ENCODE peak calls at places on chromosomes 16 and 17, in seven cellular contexts. S is IMR-90, E is H9, H is H1, T is neuronal stem cell, N is trophoblast cell, R is mesenchymal stem cell. A is an unnamed sample.

GRCh38 chr17:8124350-8125195 is 667 bp upstream of the HES7 start:
- DNase-seq in S (peak), E (no peak), T (no peak), N (peak), R (peak), H (no peak), A (peak)

GRCh38 chr16:54720259-54720658 is 210.4 kb upstream of the IRX5 start:
- DNase-seq in T (no peak), E (no peak), R (no peak), H (no peak), S (no peak), N (no peak), A (no peak)

GRCh38 chr17:1965556-1966273 is 59.4 kb downstream of the RTN4RL1 start:
- DNase-seq in T (no peak), H (no peak), E (no peak), S (no peak), R (no peak), N (peak), A (no peak)

GRCh38 chr16:14405611-14406537 is 224.2 kb downstream of the PARN start:
- DNase-seq in S (no peak), N (peak), R (no peak), H (peak), E (peak), T (peak), A (peak)

GRCh38 chr17:49695698-49696232 is 12.0 kb downstream of the SLC35B1 start:
- DNase-seq in S (no peak), R (no peak), E (no peak), H (no peak), N (no peak), T (no peak), A (no peak)

GRCh38 chr16:57863434-57864160 is 61.3 kb upstream of the KIFC3 start:
- DNase-seq in R (peak), S (peak), H (peak), T (peak), N (peak), E (peak), A (peak)

GRCh38 chr17:73293480-73293911 is 18.3 kb downstream of the CDC42EP4 start:
- DNase-seq in R (peak), H (no peak), T (no peak), E (no peak), S (peak), N (peak), A (no peak)

GRCh38 chr16:89395150-89396142 is 94.9 kb downstream of the ANKRD11 start:
- DNase-seq in T (no peak), N (peak), H (no peak), R (peak), E (no peak), S (peak), A (no peak)

GRCh38 chr17:4733073-4733531 is 1.9 kb downstream of the MED11 start:
- DNase-seq in N (peak), E (no peak), R (no peak), H (no peak), T (no peak), S (no peak), A (no peak)

GRCh38 chr16:71439531-71439930 is 2.3 kb downstream of the TLE7 start:
- DNase-seq in S (no peak), N (no peak), E (no peak), T (no peak), R (no peak), H (no peak), A (no peak)

GRCh38 chr16:3645108-3645503 is 9.4 kb upstream of the DNASE1 start:
- DNase-seq in H (no peak), N (no peak), T (no peak), S (no peak), E (no peak), R (no peak), A (no peak)

GRCh38 chr16:4360538-4361021 is 9.5 kb upstream of the PAM16 start:
- DNase-seq in H (no peak), S (no peak), R (peak), E (peak), N (peak), T (no peak), A (peak)

GRCh38 chr17:14428640-14429029 is 127.8 kb downstream of the HS3ST3B1 start:
- DNase-seq in T (no peak), R (no peak), H (no peak), E (no peak), N (no peak), S (no peak), A (no peak)

GRCh38 chr17:72558971-72559476 is 438.2 kb downstream of the SOX9 start:
- DNase-seq in N (no peak), R (no peak), S (no peak), T (no peak), E (no peak), H (no peak), A (no peak)

GRCh38 chr16:73216932-73217331 is 169.0 kb upstream of the ZFHX3 start:
- DNase-seq in T (no peak), E (no peak), N (no peak), H (no peak), S (peak), R (no peak), A (no peak)

GRCh38 chr16:2085669-2086068 is 37.9 kb downstream of the TSC2 start:
- DNase-seq in H (no peak), E (no peak), R (no peak), T (no peak), N (no peak), S (no peak), A (no peak)

GRCh38 chr17:27469256-27469655 is 13.0 kb downstream of the KSR1 start:
- DNase-seq in S (no peak), H (no peak), T (no peak), N (no peak), R (no peak), E (no peak), A (no peak)

GRCh38 chr16:9787717-9788116 is 394.5 kb downstream of the GRIN2A start:
- DNase-seq in S (no peak), N (no peak), T (no peak), E (no peak), R (no peak), H (no peak), A (peak)

GRCh38 chr16:11095935-11096334 is 151.6 kb downstream of the CLEC16A start:
- DNase-seq in N (no peak), R (no peak), H (no peak), T (no peak), S (no peak), E (no peak), A (no peak)

GRCh38 chr17:50631195-50631907 is 3.3 kb upstream of the ABCC3 start:
- DNase-seq in T (no peak), H (no peak), E (no peak), N (no peak), S (no peak), R (no peak), A (no peak)

GRCh38 chr17:17681744-17682292 is 560 bp downstream of the RAI1 start:
- DNase-seq in N (no peak), S (no peak), H (no peak), R (no peak), T (no peak), E (no peak), A (no peak)

GRCh38 chr16:30688701-30689100 is 10.3 kb upstream of the SRCAP start:
- DNase-seq in N (peak), S (no peak), E (no peak), R (no peak), T (no peak), H (no peak), A (no peak)

GRCh38 chr16:16150117-16150877 is 73.0 kb downstream of the ABCC6 start:
- DNase-seq in S (peak), T (no peak), R (no peak), E (no peak), H (no peak), N (no peak), A (no peak)

GRCh38 chr17:34314279-34314678 is 5.0 kb upstream of the CCL8 start:
- DNase-seq in T (no peak), H (no peak), N (no peak), E (no peak), R (no peak), S (peak), A (no peak)

GRCh38 chr17:64090144-64090543 is 39.8 kb downstream of the ERN1 start:
- DNase-seq in R (no peak), E (no peak), T (no peak), S (no peak), H (no peak), N (no peak), A (no peak)
- H4K8ac ChIP-seq in R (no peak), E (no peak), T (no peak), S (no peak), H (no peak), N (no peak), A (no peak)

GRCh38 chr17:64599187-64599676 is 62.9 kb downstream of the SMURF2 start:
- DNase-seq in T (no peak), R (no peak), H (no peak), E (peak), S (no peak), N (peak), A (no peak)
- H4K8ac ChIP-seq in T (no peak), R (peak), H (no peak), E (no peak), S (no peak), N (no peak), A (no peak)

GRCh38 chr17:77393867-77394539 is 253.2 kb downstream of the SEC14L1 start:
- DNase-seq in R (no peak), N (no peak), S (no peak), T (no peak), E (no peak), H (no peak), A (no peak)

GRCh38 chr17:77395609-77396008 is 254.8 kb downstream of the SEC14L1 start:
- DNase-seq in S (no peak), E (no peak), N (no peak), H (no peak), R (no peak), T (no peak), A (no peak)

GRCh38 chr17:77396610-77397009 is 255.8 kb downstream of the SEC14L1 start:
- DNase-seq in E (no peak), H (no peak), R (no peak), N (no peak), S (no peak), T (no peak), A (no peak)

GRCh38 chr17:77393274-77393600 is 252.5 kb downstream of the SEC14L1 start:
- DNase-seq in H (no peak), N (no peak), E (no peak), T (no peak), S (no peak), R (no peak), A (no peak)

DNA sequence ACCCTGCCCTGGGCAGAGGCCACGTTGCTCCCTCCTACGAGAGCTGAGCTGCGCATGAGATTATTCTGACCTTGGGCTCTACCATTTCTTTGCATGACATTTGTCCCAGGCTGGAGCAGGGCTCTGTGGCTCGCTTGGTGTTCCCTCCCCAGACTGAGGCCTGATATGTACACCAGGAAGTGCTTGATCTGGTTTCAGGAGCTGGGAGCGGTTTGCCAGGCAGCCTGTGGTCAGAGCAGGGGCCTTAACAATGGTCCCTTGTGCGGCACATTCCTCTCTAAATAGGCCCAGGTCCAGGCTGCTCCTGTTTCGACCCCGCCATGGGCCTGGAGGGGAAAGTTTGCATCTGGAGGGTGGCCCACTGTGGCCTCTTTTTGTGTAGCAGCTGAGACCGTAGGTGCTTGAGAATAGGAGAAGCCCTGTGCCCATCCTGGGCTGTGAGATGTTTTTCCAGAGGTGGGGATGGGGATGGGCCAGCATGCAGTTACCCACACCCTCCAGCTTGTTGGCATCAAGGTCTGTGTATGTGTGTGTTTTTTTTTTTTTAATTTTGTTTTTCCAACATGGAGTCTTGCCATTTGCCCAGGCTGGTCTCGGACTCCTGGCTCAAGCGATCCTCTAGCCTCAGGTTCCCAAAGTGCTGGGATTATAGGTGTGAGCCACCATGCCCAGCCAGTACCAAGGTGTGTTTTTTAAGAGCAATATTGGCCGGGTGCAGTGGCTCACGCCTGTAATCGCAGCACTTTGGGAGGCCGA is 253.9 kb downstream of the SEC14L1 start:
- DNase-seq in S (no peak), N (no peak), T (no peak), H (no peak), E (no peak), R (no peak), A (no peak)
- H4K8ac ChIP-seq in S (peak), N (no peak), T (no peak), H (peak), E (no peak), R (peak), A (no peak)

GRCh38 chr16:35602116-35602515 is 2142.7 kb downstream of the TP53TG3F start:
- DNase-seq in H (no peak), N (no peak), S (no peak), E (no peak), R (no peak), T (no peak), A (no peak)
- H4K8ac ChIP-seq in H (no peak), N (no peak), S (no peak), E (no peak), R (no peak), T (no peak), A (no peak)

DNA sequence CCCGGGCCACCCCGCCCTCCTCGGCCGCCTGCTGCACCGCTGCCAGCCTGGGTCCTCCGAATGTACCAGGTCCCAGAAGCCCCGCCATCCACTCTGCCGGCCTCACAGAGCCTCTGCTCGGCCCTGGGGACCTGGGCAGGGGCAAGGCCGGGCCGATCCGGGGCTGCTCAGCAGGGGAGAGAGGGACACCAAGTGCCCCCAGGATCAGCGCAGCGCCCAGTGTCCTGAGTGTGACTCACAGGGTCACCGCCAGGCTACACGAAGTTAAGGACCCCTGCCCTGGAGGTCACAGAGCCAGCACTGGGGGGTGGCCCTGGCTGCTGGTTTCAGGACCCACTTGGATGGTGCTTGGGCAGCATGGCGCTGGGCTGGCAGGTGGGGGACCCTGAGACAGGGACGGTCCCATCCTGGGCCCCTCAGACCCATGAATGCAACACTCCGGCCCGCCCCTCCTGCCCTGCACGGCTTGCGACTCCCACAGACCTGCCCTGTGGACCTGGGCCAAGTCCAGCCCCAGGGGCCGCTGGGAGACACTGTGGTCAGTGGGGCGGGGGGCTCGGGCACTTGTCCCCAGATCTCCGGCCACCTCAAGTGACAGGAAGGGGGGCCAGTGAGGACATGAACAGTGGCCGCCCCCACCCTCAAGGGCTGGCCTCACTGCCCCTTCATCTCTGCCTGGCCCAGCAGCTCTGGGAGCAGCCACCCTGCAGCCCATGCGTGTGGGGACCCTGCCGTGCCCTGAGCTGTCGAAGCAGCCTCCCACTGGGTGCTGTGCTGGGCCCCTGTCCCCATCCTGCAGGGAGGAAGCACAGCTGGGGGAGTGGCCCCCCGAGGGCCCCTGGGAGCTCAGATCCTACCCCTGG is 23.2 kb upstream of the SSTR5 start:
- DNase-seq in E (no peak), T (no peak), H (no peak), N (no peak), S (no peak), R (no peak), A (no peak)
- H4K8ac ChIP-seq in E (no peak), T (peak), H (peak), N (no peak), S (no peak), R (no peak), A (no peak)

GRCh38 chr17:66571745-66572144 is 263.2 kb upstream of the CACNG5 start:
- DNase-seq in T (no peak), R (no peak), E (peak), H (no peak), N (no peak), S (no peak), A (no peak)
- H4K8ac ChIP-seq in T (no peak), R (no peak), E (no peak), H (no peak), N (no peak), S (no peak), A (no peak)

GRCh38 chr17:39777534-39778365 is 40.0 kb downstream of the GRB7 start:
- DNase-seq in H (no peak), S (no peak), R (no peak), T (no peak), N (no peak), E (no peak), A (no peak)

GRCh38 chr17:39775075-39775474 is 37.3 kb downstream of the GRB7 start:
- DNase-seq in T (no peak), R (no peak), S (no peak), E (no peak), N (no peak), H (no peak), A (no peak)

GRCh38 chr17:39774043-39774442 is 36.3 kb downstream of the GRB7 start:
- DNase-seq in S (no peak), H (no peak), R (no peak), T (no peak), E (no peak), N (no peak), A (peak)

GRCh38 chr17:39772987-39773664 is 35.4 kb downstream of the GRB7 start:
- DNase-seq in T (no peak), N (no peak), R (no peak), S (no peak), E (no peak), H (no peak), A (no peak)

GRCh38 chr17:39776267-39776666 is 38.5 kb downstream of the GRB7 start:
- DNase-seq in N (no peak), E (no peak), R (no peak), S (no peak), H (no peak), T (no peak), A (no peak)
- H4K8ac ChIP-seq in N (no peak), E (no peak), R (no peak), S (no peak), H (no peak), T (no peak), A (no peak)

A was measured in mesendoderm.